ENCODE peak calls at places on chromosome 4, in ten cellular contexts. One of them, this sample, is unnamed.

GRCh38 chr4:4558881-4559280 is 17.0 kb upstream of the STX18 start:
- DNase-seq in NB4: no peak
- DNase-seq in D341Med: no peak
- DNase-seq in naive thymus-derived CD8-positive, alpha-beta T cell: no peak
- DNase-seq in pons: no peak
- DNase-seq in ELR: no peak
- DNase-seq in activated naive CD4-positive, alpha-beta T cell: no peak
- DNase-seq in activated T-helper 1 cell treated with Interleukin-2 at 50 U/mL for 16 hours: no peak
- DNase-seq in endodermal cell: no peak
- DNase-seq in left ventricle myocardium inferior: no peak
- DNase-seq in this sample: no peak

GRCh38 chr4:13193662-13194061 is 290.5 kb downstream of the RAB28 start:
- DNase-seq in NB4: no peak
- DNase-seq in endodermal cell: no peak
- DNase-seq in left ventricle myocardium inferior: no peak
- DNase-seq in naive thymus-derived CD8-positive, alpha-beta T cell: no peak
- DNase-seq in pons: no peak
- DNase-seq in activated T-helper 1 cell treated with Interleukin-2 at 50 U/mL for 16 hours: no peak
- DNase-seq in ELR: no peak
- DNase-seq in activated naive CD4-positive, alpha-beta T cell: no peak
- DNase-seq in D341Med: no peak
- DNase-seq in this sample: no peak

GRCh38 chr4:69984030-69984443 is 11.7 kb upstream of the STATH start:
- DNase-seq in activated T-helper 1 cell treated with Interleukin-2 at 50 U/mL for 16 hours: no peak
- DNase-seq in NB4: peak
- DNase-seq in activated naive CD4-positive, alpha-beta T cell: no peak
- DNase-seq in pons: peak
- DNase-seq in endodermal cell: no peak
- DNase-seq in naive thymus-derived CD8-positive, alpha-beta T cell: no peak
- DNase-seq in ELR: no peak
- DNase-seq in D341Med: peak
- DNase-seq in left ventricle myocardium inferior: no peak
- DNase-seq in this sample: no peak

GRCh38 chr4:151950993-151951726 is 190.4 kb upstream of the GATB start:
- DNase-seq in activated naive CD4-positive, alpha-beta T cell: no peak
- DNase-seq in left ventricle myocardium inferior: no peak
- DNase-seq in ELR: no peak
- DNase-seq in pons: peak
- DNase-seq in activated T-helper 1 cell treated with Interleukin-2 at 50 U/mL for 16 hours: no peak
- DNase-seq in NB4: no peak
- DNase-seq in D341Med: no peak
- DNase-seq in endodermal cell: no peak
- DNase-seq in naive thymus-derived CD8-positive, alpha-beta T cell: no peak
- DNase-seq in this sample: no peak

GRCh38 chr4:156786713-156787112 is 184.9 kb downstream of the PDGFC start:
- DNase-seq in endodermal cell: no peak
- DNase-seq in left ventricle myocardium inferior: no peak
- DNase-seq in activated T-helper 1 cell treated with Interleukin-2 at 50 U/mL for 16 hours: no peak
- DNase-seq in NB4: no peak
- DNase-seq in D341Med: no peak
- DNase-seq in activated naive CD4-positive, alpha-beta T cell: no peak
- DNase-seq in ELR: no peak
- DNase-seq in pons: no peak
- DNase-seq in naive thymus-derived CD8-positive, alpha-beta T cell: no peak
- DNase-seq in this sample: no peak

GRCh38 chr4:101960431-101960830 is 169.9 kb downstream of the BANK1 start:
- DNase-seq in pons: no peak
- DNase-seq in left ventricle myocardium inferior: no peak
- DNase-seq in endodermal cell: no peak
- DNase-seq in ELR: no peak
- DNase-seq in D341Med: no peak
- DNase-seq in NB4: no peak
- DNase-seq in naive thymus-derived CD8-positive, alpha-beta T cell: no peak
- DNase-seq in activated T-helper 1 cell treated with Interleukin-2 at 50 U/mL for 16 hours: no peak
- DNase-seq in activated naive CD4-positive, alpha-beta T cell: no peak
- DNase-seq in this sample: no peak

GRCh38 chr4:40630335-40631021 is 814 bp upstream of the RBM47 start:
- DNase-seq in activated naive CD4-positive, alpha-beta T cell: no peak
- DNase-seq in naive thymus-derived CD8-positive, alpha-beta T cell: peak
- DNase-seq in NB4: no peak
- DNase-seq in pons: peak
- DNase-seq in ELR: no peak
- DNase-seq in left ventricle myocardium inferior: peak
- DNase-seq in D341Med: no peak
- DNase-seq in activated T-helper 1 cell treated with Interleukin-2 at 50 U/mL for 16 hours: no peak
- DNase-seq in endodermal cell: peak
- DNase-seq in this sample: peak

GRCh38 chr4:83947811-83948210 is 411.9 kb downstream of the GPAT3 start:
- DNase-seq in NB4: no peak
- DNase-seq in activated naive CD4-positive, alpha-beta T cell: no peak
- DNase-seq in activated T-helper 1 cell treated with Interleukin-2 at 50 U/mL for 16 hours: no peak
- DNase-seq in endodermal cell: no peak
- DNase-seq in D341Med: peak
- DNase-seq in pons: peak
- DNase-seq in left ventricle myocardium inferior: no peak
- DNase-seq in naive thymus-derived CD8-positive, alpha-beta T cell: no peak
- DNase-seq in ELR: no peak
- DNase-seq in this sample: no peak

GRCh38 chr4:189081831-189082230 is 858.8 kb upstream of the FRG1 start:
- DNase-seq in activated naive CD4-positive, alpha-beta T cell: no peak
- DNase-seq in D341Med: no peak
- DNase-seq in pons: no peak
- DNase-seq in ELR: peak
- DNase-seq in NB4: no peak
- DNase-seq in activated T-helper 1 cell treated with Interleukin-2 at 50 U/mL for 16 hours: no peak
- DNase-seq in naive thymus-derived CD8-positive, alpha-beta T cell: no peak
- DNase-seq in left ventricle myocardium inferior: no peak
- DNase-seq in endodermal cell: no peak
- DNase-seq in this sample: no peak

GRCh38 chr4:177442623-177443155 is 452 bp upstream of the AGA start:
- DNase-seq in pons: no peak
- DNase-seq in endodermal cell: no peak
- DNase-seq in D341Med: no peak
- DNase-seq in activated naive CD4-positive, alpha-beta T cell: no peak
- DNase-seq in left ventricle myocardium inferior: no peak
- DNase-seq in NB4: peak
- DNase-seq in activated T-helper 1 cell treated with Interleukin-2 at 50 U/mL for 16 hours: no peak
- DNase-seq in naive thymus-derived CD8-positive, alpha-beta T cell: no peak
- DNase-seq in ELR: peak
- DNase-seq in this sample: no peak

GRCh38 chr4:142690764-142691163 is 155.3 kb downstream of the INPP4B start:
- DNase-seq in endodermal cell: no peak
- DNase-seq in activated naive CD4-positive, alpha-beta T cell: no peak
- DNase-seq in naive thymus-derived CD8-positive, alpha-beta T cell: no peak
- DNase-seq in NB4: no peak
- DNase-seq in activated T-helper 1 cell treated with Interleukin-2 at 50 U/mL for 16 hours: no peak
- DNase-seq in ELR: no peak
- DNase-seq in left ventricle myocardium inferior: no peak
- DNase-seq in D341Med: no peak
- DNase-seq in pons: no peak
- DNase-seq in this sample: no peak

GRCh38 chr4:147833254-147833653 is 101.4 kb downstream of the ARHGAP10 start:
- DNase-seq in endodermal cell: no peak
- DNase-seq in activated naive CD4-positive, alpha-beta T cell: no peak
- DNase-seq in ELR: peak
- DNase-seq in activated T-helper 1 cell treated with Interleukin-2 at 50 U/mL for 16 hours: no peak
- DNase-seq in D341Med: no peak
- DNase-seq in left ventricle myocardium inferior: no peak
- DNase-seq in pons: no peak
- DNase-seq in naive thymus-derived CD8-positive, alpha-beta T cell: no peak
- DNase-seq in NB4: no peak
- DNase-seq in this sample: no peak

GRCh38 chr4:147683717-147684700 is at the start of gene PRMT9:
- DNase-seq in endodermal cell: peak
- DNase-seq in NB4: peak
- DNase-seq in naive thymus-derived CD8-positive, alpha-beta T cell: peak
- DNase-seq in D341Med: peak
- DNase-seq in pons: peak
- DNase-seq in activated naive CD4-positive, alpha-beta T cell: peak
- DNase-seq in left ventricle myocardium inferior: peak
- DNase-seq in ELR: peak
- DNase-seq in activated T-helper 1 cell treated with Interleukin-2 at 50 U/mL for 16 hours: peak
- DNase-seq in this sample: peak

GRCh38 chr4:11529625-11530201 is 101.0 kb upstream of the HS3ST1 start:
- DNase-seq in left ventricle myocardium inferior: no peak
- DNase-seq in activated naive CD4-positive, alpha-beta T cell: no peak
- DNase-seq in endodermal cell: no peak
- DNase-seq in naive thymus-derived CD8-positive, alpha-beta T cell: no peak
- DNase-seq in NB4: no peak
- DNase-seq in ELR: no peak
- DNase-seq in D341Med: no peak
- DNase-seq in activated T-helper 1 cell treated with Interleukin-2 at 50 U/mL for 16 hours: no peak
- DNase-seq in pons: no peak
- DNase-seq in this sample: no peak

GRCh38 chr4:85127653-85128052 is 161.2 kb upstream of the WDFY3 start:
- DNase-seq in naive thymus-derived CD8-positive, alpha-beta T cell: no peak
- DNase-seq in left ventricle myocardium inferior: no peak
- DNase-seq in ELR: peak
- DNase-seq in pons: no peak
- DNase-seq in D341Med: peak
- DNase-seq in activated T-helper 1 cell treated with Interleukin-2 at 50 U/mL for 16 hours: no peak
- DNase-seq in NB4: peak
- DNase-seq in endodermal cell: peak
- DNase-seq in activated naive CD4-positive, alpha-beta T cell: no peak
- DNase-seq in this sample: no peak

GRCh38 chr4:78056265-78057129 is 626 bp upstream of the FRAS1 start:
- DNase-seq in activated naive CD4-positive, alpha-beta T cell: no peak
- DNase-seq in naive thymus-derived CD8-positive, alpha-beta T cell: peak
- DNase-seq in endodermal cell: peak
- DNase-seq in NB4: peak
- DNase-seq in pons: peak
- DNase-seq in ELR: peak
- DNase-seq in D341Med: peak
- DNase-seq in left ventricle myocardium inferior: peak
- DNase-seq in activated T-helper 1 cell treated with Interleukin-2 at 50 U/mL for 16 hours: no peak
- DNase-seq in this sample: no peak

GRCh38 chr4:165198329-165198728 is 9.0 kb upstream of the KLHL2 start:
- DNase-seq in activated T-helper 1 cell treated with Interleukin-2 at 50 U/mL for 16 hours: no peak
- DNase-seq in naive thymus-derived CD8-positive, alpha-beta T cell: no peak
- DNase-seq in activated naive CD4-positive, alpha-beta T cell: no peak
- DNase-seq in ELR: peak
- DNase-seq in endodermal cell: no peak
- DNase-seq in left ventricle myocardium inferior: no peak
- DNase-seq in NB4: no peak
- DNase-seq in pons: no peak
- DNase-seq in D341Med: no peak
- DNase-seq in this sample: no peak

GRCh38 chr4:75654905-75655304 is 18.3 kb downstream of the G3BP2 start:
- DNase-seq in naive thymus-derived CD8-positive, alpha-beta T cell: no peak
- DNase-seq in left ventricle myocardium inferior: no peak
- DNase-seq in NB4: no peak
- DNase-seq in pons: no peak
- DNase-seq in endodermal cell: no peak
- DNase-seq in D341Med: no peak
- DNase-seq in activated naive CD4-positive, alpha-beta T cell: no peak
- DNase-seq in ELR: no peak
- DNase-seq in activated T-helper 1 cell treated with Interleukin-2 at 50 U/mL for 16 hours: no peak
- DNase-seq in this sample: no peak

GRCh38 chr4:24713604-24714003 is 81.8 kb upstream of the SOD3 start:
- DNase-seq in D341Med: no peak
- DNase-seq in activated naive CD4-positive, alpha-beta T cell: no peak
- DNase-seq in left ventricle myocardium inferior: no peak
- DNase-seq in NB4: no peak
- DNase-seq in naive thymus-derived CD8-positive, alpha-beta T cell: no peak
- DNase-seq in endodermal cell: no peak
- DNase-seq in pons: no peak
- DNase-seq in ELR: no peak
- DNase-seq in activated T-helper 1 cell treated with Interleukin-2 at 50 U/mL for 16 hours: no peak
- DNase-seq in this sample: no peak

GRCh38 chr4:48461000-48461399 is 22.1 kb upstream of the SLC10A4 start:
- DNase-seq in ELR: no peak
- DNase-seq in left ventricle myocardium inferior: no peak
- DNase-seq in D341Med: no peak
- DNase-seq in endodermal cell: peak
- DNase-seq in NB4: no peak
- DNase-seq in pons: no peak
- DNase-seq in naive thymus-derived CD8-positive, alpha-beta T cell: no peak
- DNase-seq in activated T-helper 1 cell treated with Interleukin-2 at 50 U/mL for 16 hours: no peak
- DNase-seq in activated naive CD4-positive, alpha-beta T cell: no peak
- DNase-seq in this sample: no peak

GRCh38 chr4:108473163-108473720 is 147.1 kb upstream of the RPL34 start:
- DNase-seq in activated naive CD4-positive, alpha-beta T cell: no peak
- DNase-seq in NB4: no peak
- DNase-seq in activated T-helper 1 cell treated with Interleukin-2 at 50 U/mL for 16 hours: no peak
- DNase-seq in left ventricle myocardium inferior: no peak
- DNase-seq in D341Med: no peak
- DNase-seq in pons: no peak
- DNase-seq in ELR: no peak
- DNase-seq in endodermal cell: no peak
- DNase-seq in naive thymus-derived CD8-positive, alpha-beta T cell: no peak
- DNase-seq in this sample: no peak

This sample was measured in CD14-positive monocyte.